ENCODE peak calls at places on chromosomes 6 and 20, in five cellular contexts. W is AG04450, U is NCI-H2081, X is hypothalamus, V is Kasumi-1. C is an unnamed sample.

GRCh38 chr6:84758486-84758885 is 5.9 kb downstream of the TBX18 start:
- DNase-seq in V (no peak), U (no peak), W (no peak), X (no peak), C (no peak)

GRCh38 chr20:23887856-23888255 is 8.3 kb upstream of the CST5 start:
- DNase-seq in U (no peak), W (no peak), X (no peak), V (no peak), C (no peak)

GRCh38 chr20:50991076-50991475 is 31.8 kb downstream of the KCNG1 start:
- DNase-seq in W (no peak), U (no peak), X (no peak), V (no peak), C (no peak)

GRCh38 chr6:70474751-70475150 is 61.4 kb downstream of the FAM135A start:
- DNase-seq in W (no peak), X (no peak), U (no peak), V (no peak), C (no peak)

GRCh38 chr6:108838101-108838717 is 10.0 kb upstream of the ARMC2 start:
- DNase-seq in W (no peak), V (no peak), U (no peak), X (peak), C (peak)

GRCh38 chr6:3317741-3318211 is 59.0 kb downstream of the PSMG4 start:
- DNase-seq in W (no peak), X (no peak), U (no peak), V (no peak), C (no peak)

GRCh38 chr20:37856932-37857660 is 45.8 kb upstream of the VSTM2L start:
- DNase-seq in W (peak), X (no peak), U (no peak), V (no peak), C (no peak)

GRCh38 chr6:41884957-41885356 is 10.2 kb downstream of the USP49 start:
- DNase-seq in X (no peak), U (no peak), V (no peak), W (no peak), C (no peak)